ENCODE peak calls at places on chromosomes 7 and 10, in ten cellular contexts. D, I, A, M, V, S, N, J, T and Z are unnamed samples. For H3K4me1, the result is how much of the 10 kb centered on the place peaks cover.

GRCh38 chr7:120985130-120985758 is 3.3 kb upstream of the CPED1 start:
- DNase-seq in A (no peak), T (no peak), J (peak), M (no peak), D (no peak), I (no peak), S (no peak), V (no peak), N (no peak), Z (peak)

GRCh38 chr7:143510854-143511592 is 33.4 kb downstream of the TAS2R41 start:
- DNase-seq in J (no peak), V (no peak), A (no peak), N (no peak), M (no peak), D (no peak), I (no peak), S (peak), T (no peak), Z (no peak)

GRCh38 chr7:16471933-16472332 is 6.4 kb upstream of the SOSTDC1 start:
- DNase-seq in I (no peak), V (no peak), S (no peak), M (no peak), A (no peak), D (no peak), T (no peak), N (no peak), J (no peak), Z (no peak)

GRCh38 chr10:80477-81105 is 31.5 kb upstream of the TUBB8 start:
- DNase-seq in S (no peak), A (no peak), M (no peak), J (no peak), I (no peak), N (no peak), D (no peak), V (no peak), T (no peak), Z (no peak)

GRCh38 chr7:3673524-3673923 is 372.5 kb downstream of the SDK1 start:
- DNase-seq in I (no peak), J (peak), A (peak), N (no peak), M (peak), D (peak), S (peak), T (no peak), V (peak), Z (peak)

GRCh38 chr10:47316131-47316530 is 6.1 kb upstream of the GDF2 start:
- DNase-seq in N (no peak), M (no peak), A (no peak), D (no peak), I (no peak), S (no peak), J (no peak), T (peak), V (no peak), Z (no peak)

GRCh38 chr7:86914468-86915054 is 144.9 kb downstream of the ELAPOR2 start:
- DNase-seq in S (peak), J (peak), D (no peak), A (no peak), N (no peak), I (no peak), T (no peak), M (no peak), V (peak), Z (no peak)

GRCh38 chr10:102120987-102121738 is 995 bp upstream of the LDB1 start:
- DNase-seq in A (peak), T (peak), I (no peak), S (peak), V (peak), J (peak), D (peak), M (peak), N (peak), Z (peak)

GRCh38 chr7:4204530-4205165 is 477.4 kb upstream of the FOXK1 start:
- DNase-seq in A (no peak), S (peak), V (peak), T (no peak), I (no peak), J (no peak), N (no peak), D (no peak), M (no peak), Z (no peak)

GRCh38 chr7:120180221-120180620 is 92.8 kb upstream of the KCND2 start:
- DNase-seq in I (no peak), J (peak), V (no peak), D (no peak), A (no peak), T (no peak), N (no peak), M (no peak), S (no peak), Z (no peak)

GRCh38 chr10:104735469-104735868 is 94.4 kb downstream of the SORCS3 start:
- DNase-seq in T (no peak), J (no peak), V (peak), N (no peak), M (no peak), A (no peak), D (no peak), I (no peak), S (peak), Z (no peak)

GRCh38 chr7:91876391-91877133 is 3.9 kb downstream of the MTERF1 start:
- DNase-seq in I (no peak), T (no peak), S (no peak), V (no peak), M (no peak), D (no peak), A (no peak), N (no peak), J (peak), Z (no peak)

GRCh38 chr7:77982926-77983550 is 184.5 kb downstream of the PHTF2 start:
- DNase-seq in T (no peak), D (no peak), N (no peak), M (no peak), I (no peak), S (no peak), J (no peak), A (no peak), V (no peak), Z (no peak)

GRCh38 chr10:123967626-123968243 is 76.1 kb upstream of the CPXM2 start:
- DNase-seq in N (peak), M (peak), T (peak), I (no peak), V (peak), A (peak), S (peak), D (peak), J (peak), Z (peak)

GRCh38 chr10:125084191-125085186 is 75.9 kb downstream of the CTBP2 start:
- DNase-seq in V (no peak), T (peak), D (no peak), S (peak), I (no peak), N (peak), A (no peak), M (no peak), J (peak), Z (no peak)

GRCh38 chr7:99825451-99825850 is 2.4 kb upstream of the CYP3A43 start:
- DNase-seq in V (no peak), N (no peak), S (no peak), D (no peak), T (no peak), A (no peak), I (no peak), M (no peak), J (no peak), Z (no peak)

GRCh38 chr7:51040777-51041176 is 258.1 kb upstream of the GRB10 start:
- DNase-seq in A (no peak), I (no peak), M (no peak), N (no peak), V (no peak), D (no peak), T (no peak), S (no peak), J (no peak), Z (no peak)

GRCh38 chr10:17029581-17030271 is 99.9 kb downstream of the CUBN start:
- DNase-seq in D (peak), S (no peak), T (peak), I (peak), J (peak), V (peak), N (peak), M (peak), A (no peak), Z (peak)

GRCh38 chr10:17028843-17029580 is 100.6 kb downstream of the CUBN start:
- DNase-seq in J (no peak), S (no peak), N (no peak), I (no peak), A (no peak), D (no peak), M (no peak), T (no peak), V (no peak), Z (no peak)

GRCh38 chr10:17024461-17024860 is 105.2 kb downstream of the CUBN start:
- DNase-seq in T (no peak), M (no peak), D (no peak), A (no peak), N (no peak), V (no peak), I (no peak), S (no peak), J (no peak), Z (no peak)

GRCh38 chr10:17025444-17026295 is 103.9 kb downstream of the CUBN start:
- DNase-seq in M (peak), J (peak), I (no peak), V (peak), T (peak), A (no peak), N (peak), D (peak), S (no peak), Z (no peak)

DNA sequence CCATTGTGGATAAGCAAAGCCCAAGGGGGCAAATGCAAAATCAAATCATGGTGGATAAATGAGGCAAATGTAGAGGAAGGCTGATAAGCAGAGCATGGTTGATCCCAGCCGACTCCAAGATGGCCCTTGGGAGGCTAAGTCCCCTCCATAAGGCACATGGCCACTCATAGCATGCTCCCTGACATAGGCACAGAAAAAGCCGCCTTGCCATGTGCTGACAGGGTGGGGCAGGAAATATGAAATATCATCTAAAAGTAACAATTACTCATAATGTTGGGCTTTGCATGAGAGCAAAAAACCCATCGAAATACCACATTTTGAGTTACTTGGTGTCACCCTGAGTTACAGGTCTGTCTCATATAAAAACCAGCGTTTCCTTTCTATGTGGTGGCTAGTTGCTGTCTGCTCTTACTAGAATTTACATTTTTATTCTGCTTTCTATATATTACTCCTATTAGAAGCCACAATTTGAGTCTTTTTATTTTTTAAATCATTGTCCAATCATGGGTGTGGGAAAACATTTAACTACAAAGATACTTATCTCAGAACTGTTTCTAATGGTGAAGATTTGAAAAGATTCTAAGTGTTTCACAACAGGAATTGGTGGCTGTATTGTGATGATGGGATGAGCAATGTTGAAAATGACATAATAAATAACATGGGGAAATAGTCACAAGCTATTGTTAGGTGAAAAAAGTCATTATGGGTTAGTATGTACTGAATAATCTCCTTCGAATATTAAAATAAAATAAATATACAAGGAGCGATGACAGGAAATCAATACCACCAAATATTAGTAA is 102.7 kb downstream of the CUBN start:
- DNase-seq in J (peak), V (no peak), T (no peak), S (no peak), M (no peak), A (no peak), D (peak), N (no peak), I (no peak), Z (no peak)
- H3K4me1 ChIP-seq in J (under half), V (half or more), T (half or more), S (under half), M (under half), A (under half), D (half or more), N (under half), I (half or more), Z (under half)

DNA sequence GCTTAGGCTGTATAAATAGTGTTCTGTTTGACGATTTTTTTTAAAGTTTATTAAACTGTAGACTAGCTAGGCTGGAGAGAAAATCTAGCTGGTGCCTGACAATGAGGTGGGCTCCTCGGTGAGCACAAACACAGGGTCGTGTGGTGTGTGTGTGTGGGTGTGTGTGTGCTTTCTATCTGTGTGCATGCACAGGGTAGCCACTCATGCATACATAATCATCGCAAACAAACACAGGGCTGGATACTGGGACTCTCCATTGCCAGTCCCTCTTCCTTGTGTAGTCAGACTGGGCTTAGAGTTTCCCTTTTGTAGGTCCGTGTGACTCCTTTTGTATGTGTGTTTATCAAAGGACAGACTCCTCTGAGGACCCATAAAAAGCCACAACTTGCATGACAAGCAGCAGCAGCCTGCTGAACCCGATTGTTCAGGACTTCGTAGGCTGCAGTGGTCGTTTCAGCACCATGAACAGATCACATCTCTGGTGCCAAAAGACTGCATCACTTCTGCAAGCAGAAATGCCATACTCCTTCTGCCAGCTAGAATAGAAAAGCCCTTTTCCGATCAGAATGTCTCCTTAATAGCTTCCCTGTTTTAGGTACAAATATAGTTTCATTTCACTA is 855 bp downstream of the VSTM2A start:
- DNase-seq in T (no peak), A (no peak), V (peak), S (peak), D (no peak), N (no peak), J (peak), I (no peak), M (no peak), Z (peak)
- TF ChIP-seq CTCF in T (no peak), A (no peak), V (no peak), S (no peak), D (no peak), N (no peak), J (no peak), I (no peak), M (no peak), Z (no peak)

GRCh38 chr10:69847458-69847857 is 45.8 kb downstream of the COL13A1 start:
- DNase-seq in D (no peak), S (no peak), V (peak), I (no peak), A (no peak), J (peak), T (no peak), N (no peak), M (no peak), Z (no peak)
- H3K4me1 ChIP-seq in D (under half), S (half or more), V (half or more), I (under half), A (under half), J (under half), T (under half), N (under half), M (under half), Z (under half)

GRCh38 chr7:98534493-98534892 is 82.6 kb upstream of the NPTX2 start:
- DNase-seq in T (no peak), M (no peak), J (no peak), I (no peak), N (no peak), S (no peak), A (no peak), V (no peak), D (no peak), Z (no peak)

GRCh38 chr7:98528079-98528478 is 89.0 kb upstream of the NPTX2 start:
- DNase-seq in D (no peak), J (no peak), N (no peak), A (no peak), I (no peak), M (no peak), T (no peak), S (no peak), V (no peak), Z (no peak)

GRCh38 chr7:98536803-98537202 is 80.3 kb upstream of the NPTX2 start:
- DNase-seq in N (no peak), M (no peak), J (no peak), T (no peak), A (no peak), I (no peak), D (no peak), V (no peak), S (no peak), Z (no peak)

GRCh38 chr7:98526059-98526458 is 91.0 kb upstream of the NPTX2 start:
- DNase-seq in T (no peak), N (no peak), J (no peak), I (no peak), D (no peak), V (no peak), S (no peak), M (no peak), A (no peak), Z (no peak)

GRCh38 chr7:98531717-98532116 is 85.4 kb upstream of the NPTX2 start:
- DNase-seq in N (no peak), I (no peak), T (no peak), S (peak), M (no peak), A (no peak), V (no peak), J (no peak), D (no peak), Z (no peak)
- TF ChIP-seq CTCF in N (no peak), I (no peak), T (no peak), S (peak), M (no peak), A (no peak), V (no peak), J (no peak), D (no peak), Z (no peak)

DNA sequence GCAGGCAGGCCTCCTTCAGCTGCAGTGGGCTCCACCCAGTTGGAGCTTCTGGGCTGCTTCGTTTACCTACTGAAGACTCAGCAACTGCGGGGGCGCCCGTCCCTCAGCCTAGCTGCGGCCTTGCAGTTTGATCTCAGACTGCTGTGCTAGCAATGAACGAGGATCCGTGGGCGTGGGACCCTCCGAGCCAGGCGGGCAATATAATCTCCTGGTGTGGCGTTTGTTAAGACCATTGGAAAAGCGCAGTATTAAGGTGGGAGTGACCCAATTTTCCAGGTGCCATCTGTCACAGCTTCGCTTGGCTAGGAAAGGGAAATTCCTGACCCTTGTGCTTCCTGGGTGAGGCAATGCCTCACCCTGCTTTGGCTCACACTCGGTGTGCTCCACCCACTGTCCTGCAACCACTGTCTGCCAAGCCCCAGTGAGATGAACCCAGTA is 159.2 kb upstream of the FOXP2 start:
- DNase-seq in I (no peak), D (no peak), T (no peak), N (no peak), A (no peak), J (no peak), V (no peak), M (peak), S (no peak), Z (no peak)
- H3K4me1 ChIP-seq in I (under half), D (under half), T (under half), N (under half), A (under half), J (under half), V (under half), M (under half), S (under half), Z (under half)

GRCh38 chr10:17292375-17292774 is 64.3 kb downstream of the VIM start:
- DNase-seq in M (no peak), T (no peak), V (no peak), D (no peak), J (no peak), S (no peak), A (no peak), N (no peak), I (no peak), Z (no peak)

GRCh38 chr10:17286562-17287089 is 58.6 kb downstream of the VIM start:
- DNase-seq in I (no peak), M (no peak), S (no peak), V (no peak), A (no peak), J (no peak), T (no peak), N (no peak), D (no peak), Z (no peak)

GRCh38 chr10:17287151-17287550 is 59.1 kb downstream of the VIM start:
- DNase-seq in D (no peak), A (no peak), M (no peak), V (no peak), I (no peak), T (no peak), J (no peak), N (no peak), S (no peak), Z (no peak)

GRCh38 chr10:17289763-17290162 is 61.7 kb downstream of the VIM start:
- DNase-seq in T (no peak), N (no peak), D (no peak), M (no peak), A (no peak), J (no peak), V (no peak), S (no peak), I (no peak), Z (no peak)

DNA sequence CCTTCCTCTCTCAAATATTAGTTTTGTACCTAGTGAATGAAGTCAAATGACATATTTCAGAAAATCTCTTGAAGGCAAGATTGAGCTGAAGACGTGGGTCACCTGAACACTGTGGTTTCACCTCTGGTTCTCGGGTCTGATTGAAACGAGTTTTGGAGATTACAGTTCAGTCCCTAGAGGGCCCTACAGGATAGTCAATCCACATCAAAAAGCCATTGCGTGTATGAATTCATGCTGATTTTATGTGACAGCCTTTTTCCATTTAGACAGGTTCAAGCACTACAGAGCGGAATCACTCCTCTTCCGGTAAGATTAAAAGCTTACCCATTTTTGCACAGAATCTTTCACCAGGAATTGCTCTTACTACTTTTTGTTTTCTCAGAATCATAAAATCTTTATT is 62.2 kb downstream of the VIM start:
- DNase-seq in V (peak), M (no peak), J (peak), N (no peak), I (no peak), D (no peak), S (peak), A (peak), T (no peak), Z (no peak)
- TF ChIP-seq CTCF in V (peak), M (no peak), J (peak), N (no peak), I (peak), D (no peak), S (peak), A (peak), T (no peak), Z (peak)